ENCODE peak calls at places on chromosomes 1 and 21, in four cellular contexts. E, Z, L and J are unnamed samples.

GRCh38 chr1:12448746-12449177 is 169.2 kb downstream of the DHRS3 start:
- DNase-seq in Z (no peak), E (no peak), L (no peak), J (no peak)

GRCh38 chr21:46116189-46116845 is 18.4 kb downstream of the COL6A2 start:
- DNase-seq in L (peak; percentile 59), E (no peak), Z (no peak), J (no peak)

GRCh38 chr1:16402742-16403141 is 34.5 kb downstream of the SPATA21 start:
- DNase-seq in E (no peak), Z (no peak), L (no peak), J (no peak)

GRCh38 chr1:10909697-10910489 is 102.6 kb upstream of the TARDBP start:
- DNase-seq in Z (no peak), L (peak; percentile 65), E (peak; percentile 37), J (peak; percentile 51)

GRCh38 chr21:38175321-38175720 is 81.5 kb upstream of the KCNJ15 start:
- DNase-seq in E (no peak), Z (no peak), L (no peak), J (no peak)

GRCh38 chr1:36306210-36306901 is at the start of gene SH3D21:
- DNase-seq in L (peak; percentile 72), Z (no peak), E (peak; percentile 33), J (peak; percentile 46)

GRCh38 chr21:43599728-43600127 is 59.6 kb downstream of the HSF2BP start:
- DNase-seq in Z (no peak), E (no peak), L (no peak), J (no peak)

GRCh38 chr1:230849451-230850194 is 18.7 kb downstream of the C1orf198 start:
- DNase-seq in Z (no peak), L (no peak), E (no peak), J (no peak)

GRCh38 chr21:31366825-31367224 is 22.8 kb upstream of the TIAM1 start:
- DNase-seq in E (no peak), L (no peak), Z (no peak), J (no peak)

GRCh38 chr1:110875216-110875731 is 2.3 kb downstream of the CD53 start:
- DNase-seq in Z (no peak), E (no peak), L (no peak), J (peak; percentile 52)

GRCh38 chr1:44251486-44251885 is 38.2 kb downstream of the DMAP1 start:
- DNase-seq in L (no peak), E (no peak), Z (no peak), J (no peak)

GRCh38 chr1:8218351-8219092 is 99.4 kb upstream of the SLC45A1 start:
- DNase-seq in E (no peak), L (no peak), Z (no peak), J (no peak)

GRCh38 chr21:45382698-45383000 is 22.3 kb upstream of the COL18A1 start:
- DNase-seq in E (no peak), L (peak; percentile 40), Z (no peak), J (no peak)

GRCh38 chr1:165645654-165646366 is 14.8 kb downstream of the MGST3 start:
- DNase-seq in Z (no peak), L (no peak), E (no peak), J (peak; percentile 18)

GRCh38 chr1:236808564-236809130 is 13.6 kb downstream of the MTR start:
- DNase-seq in E (no peak), Z (no peak), L (no peak), J (no peak)

GRCh38 chr1:68174173-68175113 is 57.9 kb downstream of the WLS start:
- DNase-seq in L (peak; percentile 68), E (peak; percentile 5), Z (peak; percentile 14), J (no peak)

GRCh38 chr1:235999259-235999925 is 65.5 kb downstream of the NID1 start:
- DNase-seq in E (no peak), Z (no peak), L (no peak), J (peak; percentile 75)

GRCh38 chr1:153679337-153680119 is 1.0 kb downstream of the NPR1 start:
- DNase-seq in E (no peak), Z (peak; percentile 79), L (no peak), J (no peak)

GRCh38 chr1:111175349-111175748 is 25.1 kb downstream of the DENND2D start:
- DNase-seq in L (no peak), E (no peak), Z (no peak), J (no peak)

GRCh38 chr1:242710286-242710685 is 185.8 kb upstream of the PLD5 start:
- DNase-seq in L (no peak), Z (no peak), E (no peak), J (no peak)